ENCODE peak calls at places on chromosomes 12 and 14, in seven cellular contexts. N, U, A, H, C, P and F are unnamed samples.

GRCh38 chr12:85711735-85712390 is 124.3 kb downstream of the RASSF9 start:
- DNase-seq in H (no peak), U (peak; percentile 34), A (no peak), C (no peak), P (no peak), N (no peak), F (no peak)

GRCh38 chr14:100286484-100287191 is 19.6 kb downstream of the SLC25A29 start:
- DNase-seq in H (no peak), U (no peak), C (no peak), A (peak; percentile 28), N (peak; percentile 51), P (no peak), F (no peak)

GRCh38 chr14:60238955-60239354 is 10.1 kb upstream of the PPM1A start:
- DNase-seq in N (no peak), U (no peak), A (no peak), P (no peak), C (no peak), H (no peak), F (no peak)

GRCh38 chr12:19893514-19893913 is 454.2 kb downstream of the AEBP2 start:
- DNase-seq in U (no peak), H (no peak), P (no peak), C (peak; percentile 38), N (no peak), A (no peak), F (no peak)

GRCh38 chr12:111757361-111758119 is 9.2 kb upstream of the ALDH2 start:
- DNase-seq in P (no peak), C (peak; percentile 93), A (peak; percentile 80), U (peak; percentile 46), N (peak; percentile 61), H (no peak), F (peak; percentile 97)

GRCh38 chr14:51419685-51420084 is 179.6 kb downstream of the TMX1 start:
- DNase-seq in N (no peak), A (no peak), C (peak; percentile 3), P (no peak), U (no peak), H (no peak), F (peak; percentile 16)

GRCh38 chr14:103879570-103880333 is 32.4 kb upstream of the PPP1R13B start:
- DNase-seq in P (no peak), H (no peak), U (peak; percentile 61), A (peak; percentile 66), N (peak; percentile 87), C (no peak), F (no peak)

GRCh38 chr14:70320294-70320693 is 39.2 kb downstream of the COX16 start:
- DNase-seq in N (no peak), U (no peak), P (no peak), H (no peak), C (no peak), A (no peak), F (no peak)

GRCh38 chr12:34126239-34126641 is 103.9 kb downstream of the ALG10 start:
- DNase-seq in H (no peak), C (no peak), P (no peak), U (no peak), A (no peak), N (no peak), F (no peak)

GRCh38 chr12:47742253-47742825 is 16.3 kb downstream of the RAPGEF3 start:
- DNase-seq in C (peak; percentile 69), H (peak; percentile 71), A (peak; percentile 68), U (peak; percentile 51), N (peak; percentile 50), P (no peak), F (peak; percentile 62)

GRCh38 chr14:90780519-90780918 is 35.7 kb downstream of the TTC7B start:
- DNase-seq in C (no peak), N (no peak), H (no peak), P (no peak), U (no peak), A (no peak), F (no peak)

GRCh38 chr12:6096527-6096926 is 27.9 kb downstream of the VWF start:
- DNase-seq in A (peak; percentile 2), P (no peak), N (no peak), U (no peak), C (peak; percentile 52), H (no peak), F (no peak)

GRCh38 chr12:131452444-131452860 is 258.4 kb upstream of the SFSWAP start:
- DNase-seq in C (peak; percentile 73), U (no peak), P (no peak), N (no peak), H (no peak), A (no peak), F (no peak)

GRCh38 chr14:99792551-99793212 is 531 bp upstream of the EML1 start:
- DNase-seq in H (no peak), U (peak; percentile 39), A (no peak), P (no peak), N (peak; percentile 40), C (no peak), F (no peak)

GRCh38 chr14:100203962-100204834 is 34.7 kb upstream of the YY1 start:
- DNase-seq in U (no peak), N (peak; percentile 84), A (no peak), C (no peak), P (no peak), H (no peak), F (no peak)

GRCh38 chr12:57603758-57604453 is 718 bp upstream of the DTX3 start:
- DNase-seq in H (no peak), C (no peak), A (peak; percentile 74), U (peak; percentile 54), N (peak; percentile 69), P (peak; percentile 45), F (no peak)

GRCh38 chr12:39003541-39004160 is 98.3 kb upstream of the CPNE8 start:
- DNase-seq in C (peak; percentile 2), P (no peak), H (no peak), N (no peak), A (no peak), U (no peak), F (no peak)

GRCh38 chr12:118853634-118854033 is 127.7 kb upstream of the SRRM4 start:
- DNase-seq in H (no peak), P (no peak), N (no peak), A (no peak), U (no peak), C (peak; percentile 29), F (no peak)

GRCh38 chr12:51533799-51534198 is 57.2 kb upstream of the SCN8A start:
- DNase-seq in N (no peak), H (no peak), A (no peak), C (no peak), P (no peak), U (no peak), F (no peak)

GRCh38 chr12:46364777-46365580 is 7.6 kb downstream of the SLC38A2 start:
- DNase-seq in C (no peak), P (peak; percentile 76), U (no peak), H (no peak), N (peak; percentile 72), A (no peak), F (no peak)

GRCh38 chr14:70885343-70886014 is 21.8 kb upstream of the PCNX1 start:
- DNase-seq in H (no peak), C (peak; percentile 23), P (no peak), A (no peak), N (no peak), U (no peak), F (no peak)

GRCh38 chr12:110733089-110733715 is 9.5 kb downstream of the PPP1CC start:
- DNase-seq in H (no peak), P (peak; percentile 64), U (no peak), N (no peak), A (no peak), C (no peak), F (no peak)

GRCh38 chr14:68862954-68863594 is 70.2 kb upstream of the ZFP36L1 start:
- DNase-seq in P (peak; percentile 74), N (peak; percentile 77), A (peak; percentile 77), H (peak; percentile 26), C (peak; percentile 81), U (peak; percentile 76), F (peak; percentile 27)

GRCh38 chr12:2172040-2172439 is 119.3 kb downstream of the CACNA1C start:
- DNase-seq in H (no peak), P (no peak), A (no peak), U (no peak), N (no peak), C (no peak), F (no peak)

GRCh38 chr12:54300732-54301427 is at the start of gene NFE2:
- DNase-seq in U (peak; percentile 37), C (peak; percentile 97), P (peak; percentile 66), A (peak; percentile 75), N (peak; percentile 71), H (no peak), F (peak; percentile 93)
- TF ChIP-seq CTCF in U (no peak), C (peak; percentile 17), P (no peak), A (no peak), N (no peak), H (no peak), F (no peak)

GRCh38 chr12:9795945-9796344 is 31.3 kb upstream of the KLRF1 start:
- DNase-seq in P (no peak), H (no peak), N (no peak), C (no peak), A (no peak), U (no peak), F (no peak)

GRCh38 chr12:9796346-9796745 is 30.9 kb upstream of the KLRF1 start:
- DNase-seq in N (no peak), U (no peak), A (no peak), C (no peak), P (no peak), H (no peak), F (no peak)

GRCh38 chr12:9799961-9800360 is 27.3 kb upstream of the KLRF1 start:
- DNase-seq in A (no peak), P (no peak), C (no peak), H (no peak), U (no peak), N (no peak), F (no peak)

GRCh38 chr12:9796916-9797315 is 30.4 kb upstream of the KLRF1 start:
- DNase-seq in H (no peak), P (no peak), N (no peak), A (no peak), U (no peak), C (no peak), F (no peak)

DNA sequence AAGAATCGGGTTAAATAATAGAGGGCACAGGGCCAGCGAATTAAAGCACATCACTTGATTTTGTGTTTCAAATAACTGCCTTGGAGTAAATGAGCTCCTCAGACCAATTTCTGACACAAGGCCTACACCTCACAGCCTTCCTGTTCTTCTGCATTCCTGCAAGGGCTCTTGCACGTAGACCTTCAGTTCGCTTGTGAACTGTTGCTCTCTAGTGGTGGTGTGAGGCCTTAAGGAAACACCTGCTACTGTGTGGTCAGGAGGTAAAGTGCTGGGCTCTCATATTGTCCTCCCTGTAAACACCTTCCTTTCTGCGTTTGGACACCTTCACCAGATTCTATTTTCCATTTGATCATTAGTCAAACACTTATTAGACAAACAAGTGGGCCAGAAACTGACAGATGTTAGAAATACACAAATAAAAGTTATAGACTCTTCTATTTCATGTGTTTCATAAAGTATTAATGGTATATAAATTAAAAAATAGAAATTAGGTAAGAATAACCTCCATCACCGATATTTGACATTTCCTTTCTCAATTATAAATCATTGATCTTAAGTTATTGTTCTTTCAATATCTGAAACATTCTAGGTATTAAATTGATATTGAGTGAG is 29.2 kb upstream of the KLRF1 start:
- DNase-seq in A (no peak), P (peak; percentile 9), H (no peak), C (peak; percentile 78), N (no peak), U (no peak), F (peak; percentile 52)
- TF ChIP-seq CTCF in A (peak; percentile 51), P (peak; percentile 47), H (no peak), C (peak; percentile 38), N (no peak), U (peak; percentile 51), F (peak; percentile 59)

GRCh38 chr14:80927385-80927989 is 14.1 kb downstream of the CEP128 start:
- DNase-seq in N (no peak), U (no peak), C (peak; percentile 19), P (no peak), H (no peak), A (no peak), F (peak; percentile 16)
- TF ChIP-seq CTCF in N (no peak), U (no peak), C (no peak), P (peak; percentile 48), H (no peak), A (no peak), F (no peak)

GRCh38 chr12:126347421-126347820 is 1282.2 kb downstream of the AACS start:
- DNase-seq in H (no peak), C (peak; percentile 21), P (no peak), N (no peak), A (no peak), U (no peak), F (no peak)
- TF ChIP-seq CTCF in H (no peak), C (peak; percentile 46), P (peak; percentile 28), N (no peak), A (no peak), U (no peak), F (no peak)